ENCODE peak calls at places on chromosomes 3 and 15, in seven cellular contexts. One of them, this sample, is unnamed.

GRCh38 chr3:125398952-125399351 is 23.8 kb upstream of the ZNF148 start:
- DNase-seq in AG10803: no peak
- DNase-seq in upper lobe of left lung: no peak
- DNase-seq in endodermal cell: no peak
- DNase-seq in NB4: no peak
- DNase-seq in GM23338: peak; percentile 42
- DNase-seq in cardiac muscle cell: no peak
- DNase-seq in this sample: no peak

GRCh38 chr3:152272771-152273242 is 4.1 kb downstream of the MBNL1 start:
- DNase-seq in AG10803: peak; percentile 96
- DNase-seq in upper lobe of left lung: no peak
- DNase-seq in endodermal cell: no peak
- DNase-seq in NB4: peak; percentile 56
- DNase-seq in GM23338: no peak
- DNase-seq in cardiac muscle cell: peak; percentile 70
- DNase-seq in this sample: no peak

GRCh38 chr3:148716657-148717056 is 19.0 kb downstream of the AGTR1 start:
- DNase-seq in AG10803: no peak
- DNase-seq in upper lobe of left lung: no peak
- DNase-seq in endodermal cell: no peak
- DNase-seq in NB4: no peak
- DNase-seq in GM23338: no peak
- DNase-seq in cardiac muscle cell: no peak
- DNase-seq in this sample: no peak

GRCh38 chr15:62020576-62021160 is 39.6 kb downstream of the VPS13C start:
- DNase-seq in AG10803: no peak
- DNase-seq in upper lobe of left lung: no peak
- DNase-seq in endodermal cell: no peak
- DNase-seq in NB4: no peak
- DNase-seq in GM23338: no peak
- DNase-seq in cardiac muscle cell: no peak
- DNase-seq in this sample: no peak

GRCh38 chr15:33994005-33994615 is 25.8 kb downstream of the CHRM5 start:
- DNase-seq in AG10803: peak; percentile 18
- DNase-seq in upper lobe of left lung: no peak
- DNase-seq in endodermal cell: peak; percentile 79
- DNase-seq in NB4: peak; percentile 55
- DNase-seq in GM23338: peak; percentile 76
- DNase-seq in cardiac muscle cell: peak; percentile 57
- DNase-seq in this sample: no peak

GRCh38 chr3:37993811-37994638 is 3.4 kb downstream of the VILL start:
- DNase-seq in AG10803: peak; percentile 75
- DNase-seq in upper lobe of left lung: peak; percentile 86
- DNase-seq in endodermal cell: peak; percentile 80
- DNase-seq in NB4: peak; percentile 91
- DNase-seq in GM23338: peak; percentile 80
- DNase-seq in cardiac muscle cell: peak; percentile 93
- DNase-seq in this sample: peak; percentile 53

GRCh38 chr15:79028411-79028964 is 62.1 kb downstream of the RASGRF1 start:
- DNase-seq in AG10803: peak; percentile 6
- DNase-seq in upper lobe of left lung: no peak
- DNase-seq in endodermal cell: peak; percentile 91
- DNase-seq in NB4: peak; percentile 66
- DNase-seq in GM23338: peak; percentile 80
- DNase-seq in cardiac muscle cell: peak; percentile 56
- DNase-seq in this sample: no peak

GRCh38 chr3:45566205-45566604 is 28.3 kb upstream of the LIMD1 start:
- DNase-seq in AG10803: no peak
- DNase-seq in upper lobe of left lung: no peak
- DNase-seq in endodermal cell: peak; percentile 52
- DNase-seq in NB4: no peak
- DNase-seq in GM23338: no peak
- DNase-seq in cardiac muscle cell: no peak
- DNase-seq in this sample: no peak

GRCh38 chr15:66294157-66294931 is 976 bp downstream of the DIS3L start:
- DNase-seq in AG10803: peak; percentile 92
- DNase-seq in upper lobe of left lung: no peak
- DNase-seq in endodermal cell: no peak
- DNase-seq in NB4: no peak
- DNase-seq in GM23338: peak; percentile 32
- DNase-seq in cardiac muscle cell: peak; percentile 83
- DNase-seq in this sample: no peak

GRCh38 chr3:63578858-63579257 is 73.6 kb upstream of the SNTN start:
- DNase-seq in AG10803: no peak
- DNase-seq in upper lobe of left lung: no peak
- DNase-seq in endodermal cell: no peak
- DNase-seq in NB4: no peak
- DNase-seq in GM23338: no peak
- DNase-seq in cardiac muscle cell: no peak
- DNase-seq in this sample: no peak

GRCh38 chr3:132660056-132660744 is at the start of gene UBA5:
- DNase-seq in AG10803: peak; percentile 63
- DNase-seq in upper lobe of left lung: peak; percentile 67
- DNase-seq in endodermal cell: peak; percentile 87
- DNase-seq in NB4: peak; percentile 81
- DNase-seq in GM23338: peak; percentile 72
- DNase-seq in cardiac muscle cell: peak; percentile 72
- DNase-seq in this sample: peak; percentile 60

GRCh38 chr3:105809204-105809893 is 59.5 kb downstream of the CBLB start:
- DNase-seq in AG10803: no peak
- DNase-seq in upper lobe of left lung: no peak
- DNase-seq in endodermal cell: no peak
- DNase-seq in NB4: no peak
- DNase-seq in GM23338: no peak
- DNase-seq in cardiac muscle cell: no peak
- DNase-seq in this sample: no peak

GRCh38 chr3:111332488-111333095 is 209.4 kb upstream of the CD96 start:
- DNase-seq in AG10803: no peak
- DNase-seq in upper lobe of left lung: no peak
- DNase-seq in endodermal cell: no peak
- DNase-seq in NB4: no peak
- DNase-seq in GM23338: no peak
- DNase-seq in cardiac muscle cell: no peak
- DNase-seq in this sample: no peak

GRCh38 chr3:184354740-184355139 is 6.7 kb downstream of the CLCN2 start:
- DNase-seq in AG10803: no peak
- DNase-seq in upper lobe of left lung: no peak
- DNase-seq in endodermal cell: no peak
- DNase-seq in NB4: no peak
- DNase-seq in GM23338: no peak
- DNase-seq in cardiac muscle cell: no peak
- DNase-seq in this sample: no peak

GRCh38 chr3:43726511-43726910 is 35.8 kb downstream of the ABHD5 start:
- DNase-seq in AG10803: peak; percentile 66
- DNase-seq in upper lobe of left lung: no peak
- DNase-seq in endodermal cell: no peak
- DNase-seq in NB4: no peak
- DNase-seq in GM23338: no peak
- DNase-seq in cardiac muscle cell: peak; percentile 53
- DNase-seq in this sample: no peak

GRCh38 chr3:18444597-18445420 is 19.7 kb upstream of the SATB1 start:
- DNase-seq in AG10803: peak; percentile 52
- DNase-seq in upper lobe of left lung: peak; percentile 67
- DNase-seq in endodermal cell: peak; percentile 87
- DNase-seq in NB4: peak; percentile 82
- DNase-seq in GM23338: peak; percentile 77
- DNase-seq in cardiac muscle cell: peak; percentile 72
- DNase-seq in this sample: peak; percentile 76

GRCh38 chr3:14505803-14506500 is 34.2 kb downstream of the GRIP2 start:
- DNase-seq in AG10803: no peak
- DNase-seq in upper lobe of left lung: no peak
- DNase-seq in endodermal cell: peak; percentile 40
- DNase-seq in NB4: no peak
- DNase-seq in GM23338: no peak
- DNase-seq in cardiac muscle cell: no peak
- DNase-seq in this sample: no peak

GRCh38 chr3:58388550-58389061 is 45.0 kb downstream of the PDHB start:
- DNase-seq in AG10803: peak; percentile 99
- DNase-seq in upper lobe of left lung: no peak
- DNase-seq in endodermal cell: no peak
- DNase-seq in NB4: no peak
- DNase-seq in GM23338: peak; percentile 34
- DNase-seq in cardiac muscle cell: peak; percentile 67
- DNase-seq in this sample: no peak

GRCh38 chr3:48684054-48684349 is 1.7 kb downstream of the NCKIPSD start:
- DNase-seq in AG10803: no peak
- DNase-seq in upper lobe of left lung: no peak
- DNase-seq in endodermal cell: no peak
- DNase-seq in NB4: no peak
- DNase-seq in GM23338: no peak
- DNase-seq in cardiac muscle cell: peak; percentile 44
- DNase-seq in this sample: no peak

GRCh38 chr3:111851511-111851954 is 7.5 kb upstream of the PHLDB2 start:
- DNase-seq in AG10803: peak; percentile 65
- DNase-seq in upper lobe of left lung: no peak
- DNase-seq in endodermal cell: peak; percentile 44
- DNase-seq in NB4: no peak
- DNase-seq in GM23338: no peak
- DNase-seq in cardiac muscle cell: peak; percentile 87
- DNase-seq in this sample: no peak

GRCh38 chr3:45261333-45262110 is 35.4 kb upstream of the TMEM158 start:
- DNase-seq in AG10803: peak; percentile 43
- DNase-seq in upper lobe of left lung: no peak
- DNase-seq in endodermal cell: peak; percentile 53
- DNase-seq in NB4: peak; percentile 9
- DNase-seq in GM23338: no peak
- DNase-seq in cardiac muscle cell: no peak
- DNase-seq in this sample: no peak

GRCh38 chr3:33796137-33796536 is 2.3 kb upstream of the PDCD6IP start:
- DNase-seq in AG10803: no peak
- DNase-seq in upper lobe of left lung: no peak
- DNase-seq in endodermal cell: no peak
- DNase-seq in NB4: no peak
- DNase-seq in GM23338: no peak
- DNase-seq in cardiac muscle cell: no peak
- DNase-seq in this sample: no peak

GRCh38 chr15:64024172-64025050 is 21.9 kb downstream of the DAPK2 start:
- DNase-seq in AG10803: peak; percentile 36
- DNase-seq in upper lobe of left lung: no peak
- DNase-seq in endodermal cell: peak; percentile 71
- DNase-seq in NB4: peak; percentile 83
- DNase-seq in GM23338: peak; percentile 34
- DNase-seq in cardiac muscle cell: no peak
- DNase-seq in this sample: no peak

DNA sequence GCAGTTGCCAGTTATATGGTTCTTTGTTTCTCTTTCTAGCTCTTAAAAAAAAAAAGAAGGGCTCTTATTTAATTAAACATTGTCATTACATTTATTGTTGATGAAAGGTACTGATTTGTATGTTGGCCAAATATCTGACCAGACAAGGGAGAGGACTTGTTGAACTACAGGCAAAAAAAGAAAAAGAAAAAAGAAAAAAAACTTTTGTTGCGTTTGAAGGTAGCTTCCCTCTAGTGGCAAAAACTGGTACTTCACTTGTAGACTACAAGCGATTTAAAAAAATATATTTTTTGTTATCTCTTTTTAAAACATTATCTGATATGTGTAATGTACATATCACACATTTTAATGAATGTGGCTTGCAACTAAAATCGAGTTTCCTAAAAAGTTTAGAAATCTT is 280.6 kb downstream of the ROBO2 start:
- DNase-seq in AG10803: peak; percentile 52
- DNase-seq in upper lobe of left lung: no peak
- DNase-seq in endodermal cell: no peak
- DNase-seq in NB4: peak; percentile 43
- DNase-seq in GM23338: peak; percentile 80
- DNase-seq in cardiac muscle cell: peak; percentile 62
- DNase-seq in this sample: no peak
- TF ChIP-seq CTCF in AG10803: peak; percentile 78
- TF ChIP-seq CTCF in upper lobe of left lung: no peak
- TF ChIP-seq CTCF in endodermal cell: peak; percentile 86
- TF ChIP-seq CTCF in NB4: peak; percentile 55
- TF ChIP-seq CTCF in GM23338: peak; percentile 80
- TF ChIP-seq CTCF in cardiac muscle cell: peak; percentile 75
- TF ChIP-seq CTCF in this sample: peak; percentile 40

DNA sequence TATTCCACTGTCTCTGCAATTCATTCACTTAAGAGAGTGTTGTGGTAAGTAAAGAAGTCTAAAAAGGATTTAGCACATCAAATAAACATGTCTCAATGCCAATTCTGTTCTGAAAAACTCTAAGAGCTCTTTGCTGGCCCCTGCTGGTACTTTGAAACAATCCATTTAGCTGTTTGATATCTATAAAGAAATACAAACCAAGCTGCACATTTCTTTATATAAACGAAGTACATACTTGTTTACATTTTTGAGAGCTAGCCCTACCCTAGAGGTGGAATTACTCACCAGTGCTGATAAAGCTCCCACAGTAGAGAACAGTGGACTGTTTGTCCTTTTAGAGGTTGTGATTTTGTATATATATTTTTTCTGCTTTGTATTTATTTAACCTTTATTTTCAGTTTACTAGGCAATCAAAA is 75.5 kb downstream of the NEDD4 start:
- DNase-seq in AG10803: peak; percentile 86
- DNase-seq in upper lobe of left lung: no peak
- DNase-seq in endodermal cell: no peak
- DNase-seq in NB4: peak; percentile 27
- DNase-seq in GM23338: peak; percentile 53
- DNase-seq in cardiac muscle cell: peak; percentile 88
- DNase-seq in this sample: no peak
- TF ChIP-seq CTCF in AG10803: peak; percentile 91
- TF ChIP-seq CTCF in upper lobe of left lung: peak; percentile 44
- TF ChIP-seq CTCF in endodermal cell: peak; percentile 73
- TF ChIP-seq CTCF in NB4: peak; percentile 48
- TF ChIP-seq CTCF in GM23338: peak; percentile 66
- TF ChIP-seq CTCF in cardiac muscle cell: peak; percentile 72
- TF ChIP-seq CTCF in this sample: no peak

DNA sequence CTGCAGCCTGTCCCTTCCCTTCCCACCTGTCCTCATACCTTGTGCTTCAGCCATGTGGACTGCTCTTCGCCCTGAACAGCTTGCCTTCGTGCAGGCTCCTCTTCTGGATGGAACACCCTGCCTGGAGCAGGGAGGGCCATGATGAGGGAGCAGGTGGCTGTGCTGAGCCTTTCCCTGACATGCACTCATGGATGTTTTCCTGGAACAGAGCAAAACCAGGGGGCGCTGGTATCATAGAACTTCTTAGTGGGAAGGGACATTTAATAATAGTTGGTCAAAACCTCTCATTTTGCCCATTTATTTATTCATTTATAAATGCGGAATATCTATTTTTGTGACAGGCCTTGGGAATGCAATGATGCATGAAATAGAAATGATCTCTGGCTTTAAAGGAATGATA is 149.3 kb downstream of the CACNA1D start:
- DNase-seq in AG10803: no peak
- DNase-seq in upper lobe of left lung: no peak
- DNase-seq in endodermal cell: peak; percentile 72
- DNase-seq in NB4: no peak
- DNase-seq in GM23338: peak; percentile 60
- DNase-seq in cardiac muscle cell: no peak
- DNase-seq in this sample: no peak
- TF ChIP-seq CTCF in AG10803: no peak
- TF ChIP-seq CTCF in upper lobe of left lung: no peak
- TF ChIP-seq CTCF in endodermal cell: peak; percentile 69
- TF ChIP-seq CTCF in NB4: no peak
- TF ChIP-seq CTCF in GM23338: peak; percentile 49
- TF ChIP-seq CTCF in cardiac muscle cell: no peak
- TF ChIP-seq CTCF in this sample: no peak

DNA sequence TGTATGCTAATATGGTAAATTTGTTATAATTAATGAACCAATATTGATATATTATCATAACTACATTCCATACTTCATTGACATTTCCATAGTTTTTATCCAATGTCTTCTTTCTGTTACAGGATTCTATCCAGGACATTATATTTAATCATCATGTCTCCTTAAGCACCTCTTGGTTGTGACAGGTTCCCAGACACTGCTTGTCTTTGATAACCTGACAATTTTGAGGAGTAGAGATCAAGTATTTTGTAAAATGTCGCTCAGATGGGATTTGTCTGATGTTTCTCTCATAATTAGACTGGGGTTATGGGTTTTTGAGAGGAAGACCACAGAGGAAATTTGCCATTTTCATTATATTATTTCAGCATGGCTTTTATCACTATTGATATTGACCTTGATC is 317.4 kb downstream of the PLOD2 start:
- DNase-seq in AG10803: no peak
- DNase-seq in upper lobe of left lung: no peak
- DNase-seq in endodermal cell: no peak
- DNase-seq in NB4: no peak
- DNase-seq in GM23338: no peak
- DNase-seq in cardiac muscle cell: no peak
- DNase-seq in this sample: no peak
- TF ChIP-seq CTCF in AG10803: no peak
- TF ChIP-seq CTCF in upper lobe of left lung: no peak
- TF ChIP-seq CTCF in endodermal cell: no peak
- TF ChIP-seq CTCF in NB4: no peak
- TF ChIP-seq CTCF in GM23338: no peak
- TF ChIP-seq CTCF in cardiac muscle cell: no peak
- TF ChIP-seq CTCF in this sample: no peak

This sample was measured in natural killer cell.